ENCODE peak calls at places on chromosomes 7 and 10, in eight cellular contexts. One of them, this sample, is unnamed.

GRCh38 chr10:99389721-99390480 is 40.5 kb downstream of the GOT1 start:
- DNase-seq in ACHN: no peak
- DNase-seq in T follicular helper cell: no peak
- DNase-seq in activated effector memory CD4-positive, alpha-beta T cell treated with Interleukin-2 at 50 U/mL for 16 hours: no peak
- DNase-seq in GM13977: no peak
- DNase-seq in endodermal cell: no peak
- DNase-seq in CD8-positive, alpha-beta T cell: no peak
- DNase-seq in AML-193: no peak
- DNase-seq in this sample: no peak

GRCh38 chr10:79434816-79435215 is 10.6 kb downstream of the ZCCHC24 start:
- DNase-seq in ACHN: no peak
- DNase-seq in T follicular helper cell: no peak
- DNase-seq in activated effector memory CD4-positive, alpha-beta T cell treated with Interleukin-2 at 50 U/mL for 16 hours: no peak
- DNase-seq in GM13977: no peak
- DNase-seq in endodermal cell: no peak
- DNase-seq in CD8-positive, alpha-beta T cell: no peak
- DNase-seq in AML-193: no peak
- DNase-seq in this sample: peak; percentile 83

GRCh38 chr10:31207636-31208035 is 111.4 kb upstream of the ZEB1 start:
- DNase-seq in ACHN: no peak
- DNase-seq in T follicular helper cell: no peak
- DNase-seq in activated effector memory CD4-positive, alpha-beta T cell treated with Interleukin-2 at 50 U/mL for 16 hours: no peak
- DNase-seq in GM13977: no peak
- DNase-seq in endodermal cell: no peak
- DNase-seq in CD8-positive, alpha-beta T cell: no peak
- DNase-seq in AML-193: no peak
- DNase-seq in this sample: no peak

GRCh38 chr10:129759214-129760002 is 204.7 kb downstream of the EBF3 start:
- DNase-seq in ACHN: no peak
- DNase-seq in T follicular helper cell: no peak
- DNase-seq in activated effector memory CD4-positive, alpha-beta T cell treated with Interleukin-2 at 50 U/mL for 16 hours: no peak
- DNase-seq in GM13977: no peak
- DNase-seq in endodermal cell: peak; percentile 31
- DNase-seq in CD8-positive, alpha-beta T cell: peak; percentile 9
- DNase-seq in AML-193: no peak
- DNase-seq in this sample: peak; percentile 53

GRCh38 chr7:33973235-33974015 is 68.1 kb downstream of the BMPER start:
- DNase-seq in ACHN: no peak
- DNase-seq in T follicular helper cell: no peak
- DNase-seq in activated effector memory CD4-positive, alpha-beta T cell treated with Interleukin-2 at 50 U/mL for 16 hours: no peak
- DNase-seq in GM13977: no peak
- DNase-seq in endodermal cell: no peak
- DNase-seq in CD8-positive, alpha-beta T cell: no peak
- DNase-seq in AML-193: no peak
- DNase-seq in this sample: no peak

GRCh38 chr10:106189254-106189653 is 975.3 kb downstream of the SORCS1 start:
- DNase-seq in ACHN: peak; percentile 47
- DNase-seq in T follicular helper cell: no peak
- DNase-seq in activated effector memory CD4-positive, alpha-beta T cell treated with Interleukin-2 at 50 U/mL for 16 hours: no peak
- DNase-seq in GM13977: peak; percentile 23
- DNase-seq in endodermal cell: peak; percentile 85
- DNase-seq in CD8-positive, alpha-beta T cell: no peak
- DNase-seq in AML-193: peak; percentile 37
- DNase-seq in this sample: no peak

GRCh38 chr7:143240323-143241168 is 18.7 kb downstream of the TAS2R40 start:
- DNase-seq in ACHN: peak; percentile 81
- DNase-seq in T follicular helper cell: peak; percentile 58
- DNase-seq in activated effector memory CD4-positive, alpha-beta T cell treated with Interleukin-2 at 50 U/mL for 16 hours: peak; percentile 53
- DNase-seq in GM13977: peak; percentile 60
- DNase-seq in endodermal cell: peak; percentile 83
- DNase-seq in CD8-positive, alpha-beta T cell: peak; percentile 73
- DNase-seq in AML-193: peak; percentile 88
- DNase-seq in this sample: peak; percentile 77

GRCh38 chr10:71331736-71332135 is 12.7 kb downstream of the SLC29A3 start:
- DNase-seq in ACHN: no peak
- DNase-seq in T follicular helper cell: no peak
- DNase-seq in activated effector memory CD4-positive, alpha-beta T cell treated with Interleukin-2 at 50 U/mL for 16 hours: no peak
- DNase-seq in GM13977: no peak
- DNase-seq in endodermal cell: no peak
- DNase-seq in CD8-positive, alpha-beta T cell: no peak
- DNase-seq in AML-193: no peak
- DNase-seq in this sample: no peak

GRCh38 chr10:116521424-116522305 is 24.1 kb upstream of the PNLIP start:
- DNase-seq in ACHN: peak; percentile 61
- DNase-seq in T follicular helper cell: no peak
- DNase-seq in activated effector memory CD4-positive, alpha-beta T cell treated with Interleukin-2 at 50 U/mL for 16 hours: no peak
- DNase-seq in GM13977: peak; percentile 55
- DNase-seq in endodermal cell: peak; percentile 72
- DNase-seq in CD8-positive, alpha-beta T cell: no peak
- DNase-seq in AML-193: peak; percentile 14
- DNase-seq in this sample: no peak

GRCh38 chr10:90372442-90372841 is 485.4 kb downstream of the HTR7 start:
- DNase-seq in ACHN: no peak
- DNase-seq in T follicular helper cell: no peak
- DNase-seq in activated effector memory CD4-positive, alpha-beta T cell treated with Interleukin-2 at 50 U/mL for 16 hours: no peak
- DNase-seq in GM13977: no peak
- DNase-seq in endodermal cell: no peak
- DNase-seq in CD8-positive, alpha-beta T cell: no peak
- DNase-seq in AML-193: no peak
- DNase-seq in this sample: no peak

GRCh38 chr10:71436268-71436922 is 39.7 kb downstream of the CDH23 start:
- DNase-seq in ACHN: no peak
- DNase-seq in T follicular helper cell: no peak
- DNase-seq in activated effector memory CD4-positive, alpha-beta T cell treated with Interleukin-2 at 50 U/mL for 16 hours: no peak
- DNase-seq in GM13977: no peak
- DNase-seq in endodermal cell: peak; percentile 41
- DNase-seq in CD8-positive, alpha-beta T cell: no peak
- DNase-seq in AML-193: no peak
- DNase-seq in this sample: no peak

GRCh38 chr7:25862254-25862992 is 289.6 kb upstream of the NFE2L3 start:
- DNase-seq in ACHN: peak; percentile 100
- DNase-seq in T follicular helper cell: peak; percentile 45
- DNase-seq in activated effector memory CD4-positive, alpha-beta T cell treated with Interleukin-2 at 50 U/mL for 16 hours: peak; percentile 43
- DNase-seq in GM13977: peak; percentile 87
- DNase-seq in endodermal cell: peak; percentile 100
- DNase-seq in CD8-positive, alpha-beta T cell: peak; percentile 53
- DNase-seq in AML-193: no peak
- DNase-seq in this sample: peak; percentile 95

GRCh38 chr10:86356306-86356705 is 10.3 kb downstream of the GRID1 start:
- DNase-seq in ACHN: no peak
- DNase-seq in T follicular helper cell: no peak
- DNase-seq in activated effector memory CD4-positive, alpha-beta T cell treated with Interleukin-2 at 50 U/mL for 16 hours: no peak
- DNase-seq in GM13977: no peak
- DNase-seq in endodermal cell: no peak
- DNase-seq in CD8-positive, alpha-beta T cell: no peak
- DNase-seq in AML-193: peak; percentile 24
- DNase-seq in this sample: no peak

GRCh38 chr10:29026065-29026797 is 262.6 kb upstream of the LYZL1 start:
- DNase-seq in ACHN: no peak
- DNase-seq in T follicular helper cell: no peak
- DNase-seq in activated effector memory CD4-positive, alpha-beta T cell treated with Interleukin-2 at 50 U/mL for 16 hours: no peak
- DNase-seq in GM13977: no peak
- DNase-seq in endodermal cell: peak; percentile 89
- DNase-seq in CD8-positive, alpha-beta T cell: no peak
- DNase-seq in AML-193: no peak
- DNase-seq in this sample: no peak

GRCh38 chr7:45120-46090 is 147.0 kb upstream of the FAM20C start:
- DNase-seq in ACHN: no peak
- DNase-seq in T follicular helper cell: no peak
- DNase-seq in activated effector memory CD4-positive, alpha-beta T cell treated with Interleukin-2 at 50 U/mL for 16 hours: no peak
- DNase-seq in GM13977: no peak
- DNase-seq in endodermal cell: peak; percentile 33
- DNase-seq in CD8-positive, alpha-beta T cell: peak; percentile 7
- DNase-seq in AML-193: no peak
- DNase-seq in this sample: no peak

GRCh38 chr10:106311590-106311989 is 852.9 kb downstream of the SORCS1 start:
- DNase-seq in ACHN: no peak
- DNase-seq in T follicular helper cell: no peak
- DNase-seq in activated effector memory CD4-positive, alpha-beta T cell treated with Interleukin-2 at 50 U/mL for 16 hours: no peak
- DNase-seq in GM13977: no peak
- DNase-seq in endodermal cell: no peak
- DNase-seq in CD8-positive, alpha-beta T cell: no peak
- DNase-seq in AML-193: no peak
- DNase-seq in this sample: no peak

GRCh38 chr7:28017372-28017771 is 163.2 kb downstream of the JAZF1 start:
- DNase-seq in ACHN: peak; percentile 73
- DNase-seq in T follicular helper cell: no peak
- DNase-seq in activated effector memory CD4-positive, alpha-beta T cell treated with Interleukin-2 at 50 U/mL for 16 hours: no peak
- DNase-seq in GM13977: no peak
- DNase-seq in endodermal cell: no peak
- DNase-seq in CD8-positive, alpha-beta T cell: no peak
- DNase-seq in AML-193: no peak
- DNase-seq in this sample: no peak

GRCh38 chr7:137262599-137262998 is 80.9 kb downstream of the PTN start:
- DNase-seq in ACHN: no peak
- DNase-seq in T follicular helper cell: no peak
- DNase-seq in activated effector memory CD4-positive, alpha-beta T cell treated with Interleukin-2 at 50 U/mL for 16 hours: no peak
- DNase-seq in GM13977: no peak
- DNase-seq in endodermal cell: no peak
- DNase-seq in CD8-positive, alpha-beta T cell: no peak
- DNase-seq in AML-193: no peak
- DNase-seq in this sample: no peak

GRCh38 chr7:39577229-39577874 is 11.1 kb downstream of the YAE1 start:
- DNase-seq in ACHN: no peak
- DNase-seq in T follicular helper cell: no peak
- DNase-seq in activated effector memory CD4-positive, alpha-beta T cell treated with Interleukin-2 at 50 U/mL for 16 hours: no peak
- DNase-seq in GM13977: no peak
- DNase-seq in endodermal cell: no peak
- DNase-seq in CD8-positive, alpha-beta T cell: no peak
- DNase-seq in AML-193: no peak
- DNase-seq in this sample: no peak

GRCh38 chr10:120841522-120842189 is 9.5 kb upstream of the WDR11 start:
- DNase-seq in ACHN: no peak
- DNase-seq in T follicular helper cell: no peak
- DNase-seq in activated effector memory CD4-positive, alpha-beta T cell treated with Interleukin-2 at 50 U/mL for 16 hours: no peak
- DNase-seq in GM13977: no peak
- DNase-seq in endodermal cell: no peak
- DNase-seq in CD8-positive, alpha-beta T cell: no peak
- DNase-seq in AML-193: no peak
- DNase-seq in this sample: no peak

GRCh38 chr7:94223375-94224084 is 171.2 kb upstream of the COL1A2 start:
- DNase-seq in ACHN: peak; percentile 92
- DNase-seq in T follicular helper cell: no peak
- DNase-seq in activated effector memory CD4-positive, alpha-beta T cell treated with Interleukin-2 at 50 U/mL for 16 hours: no peak
- DNase-seq in GM13977: no peak
- DNase-seq in endodermal cell: peak; percentile 92
- DNase-seq in CD8-positive, alpha-beta T cell: no peak
- DNase-seq in AML-193: no peak
- DNase-seq in this sample: no peak

This sample was measured in sigmoid colon.